ENCODE peak calls at places on chromosomes 4 and X, in six cellular contexts. One of them, this sample, is unnamed.

GRCh38 chr4:18722748-18723191 is 701.2 kb upstream of the LCORL start:
- DNase-seq in GM23248: no peak
- DNase-seq in cardiac muscle cell: no peak
- DNase-seq in breast epithelium: no peak
- DNase-seq in adrenal gland: no peak
- DNase-seq in osteoblast: no peak
- DNase-seq in this sample: no peak

GRCh38 chr4:88341227-88342192 is 37.1 kb upstream of the HERC6 start:
- DNase-seq in cardiac muscle cell: peak; percentile 72
- DNase-seq in breast epithelium: no peak
- DNase-seq in adrenal gland: peak; percentile 52
- DNase-seq in osteoblast: peak; percentile 88
- DNase-seq in GM23248: peak; percentile 85
- DNase-seq in this sample: no peak

GRCh38 chr4:148354186-148354585 is 88.0 kb downstream of the NR3C2 start:
- DNase-seq in GM23248: no peak
- DNase-seq in osteoblast: no peak
- DNase-seq in breast epithelium: no peak
- DNase-seq in cardiac muscle cell: no peak
- DNase-seq in adrenal gland: no peak
- DNase-seq in this sample: no peak

GRCh38 chr4:177484613-177485021 is 42.4 kb upstream of the AGA start:
- DNase-seq in cardiac muscle cell: no peak
- DNase-seq in osteoblast: no peak
- DNase-seq in adrenal gland: no peak
- DNase-seq in breast epithelium: no peak
- DNase-seq in GM23248: peak; percentile 91
- DNase-seq in this sample: no peak

GRCh38 chr4:793109-793861 is 32.6 kb downstream of the CPLX1 start:
- DNase-seq in cardiac muscle cell: no peak
- DNase-seq in GM23248: peak; percentile 29
- DNase-seq in breast epithelium: no peak
- DNase-seq in adrenal gland: no peak
- DNase-seq in osteoblast: peak; percentile 56
- DNase-seq in this sample: no peak

GRCh38 chrX:155938132-155938531 is 57.0 kb downstream of the VAMP7 start:
- DNase-seq in adrenal gland: no peak
- DNase-seq in GM23248: no peak
- DNase-seq in cardiac muscle cell: no peak
- DNase-seq in breast epithelium: no peak
- DNase-seq in osteoblast: no peak
- DNase-seq in this sample: no peak

GRCh38 chr4:8376361-8377102 is 64.0 kb downstream of the ACOX3 start:
- DNase-seq in GM23248: no peak
- DNase-seq in cardiac muscle cell: no peak
- DNase-seq in osteoblast: peak; percentile 64
- DNase-seq in breast epithelium: no peak
- DNase-seq in adrenal gland: no peak
- DNase-seq in this sample: no peak

GRCh38 chrX:154600962-154601374 is 16.0 kb downstream of the CTAG1A start:
- DNase-seq in breast epithelium: peak; percentile 12
- DNase-seq in GM23248: peak; percentile 44
- DNase-seq in osteoblast: peak; percentile 71
- DNase-seq in cardiac muscle cell: no peak
- DNase-seq in adrenal gland: peak; percentile 14
- DNase-seq in this sample: no peak

GRCh38 chr4:73729534-73730165 is 10.7 kb upstream of the CXCL8 start:
- DNase-seq in breast epithelium: peak; percentile 59
- DNase-seq in cardiac muscle cell: peak; percentile 66
- DNase-seq in GM23248: peak; percentile 94
- DNase-seq in osteoblast: peak; percentile 75
- DNase-seq in adrenal gland: peak; percentile 86
- DNase-seq in this sample: peak; percentile 37

GRCh38 chrX:31279359-31279758 is 207.5 kb upstream of the FTHL17 start:
- DNase-seq in osteoblast: no peak
- DNase-seq in GM23248: peak; percentile 32
- DNase-seq in adrenal gland: no peak
- DNase-seq in cardiac muscle cell: no peak
- DNase-seq in breast epithelium: no peak
- DNase-seq in this sample: no peak

GRCh38 chr4:180333156-180333555 is 1910.0 kb upstream of the TENM3 start:
- DNase-seq in osteoblast: no peak
- DNase-seq in adrenal gland: no peak
- DNase-seq in breast epithelium: no peak
- DNase-seq in cardiac muscle cell: no peak
- DNase-seq in GM23248: no peak
- DNase-seq in this sample: no peak

GRCh38 chr4:173707658-173708415 is 177.8 kb upstream of the HAND2 start:
- DNase-seq in adrenal gland: no peak
- DNase-seq in osteoblast: peak; percentile 21
- DNase-seq in breast epithelium: no peak
- DNase-seq in cardiac muscle cell: no peak
- DNase-seq in GM23248: peak; percentile 3
- DNase-seq in this sample: no peak

GRCh38 chrX:75107863-75108509 is 48.1 kb downstream of the ABCB7 start:
- DNase-seq in cardiac muscle cell: no peak
- DNase-seq in osteoblast: peak; percentile 3
- DNase-seq in breast epithelium: no peak
- DNase-seq in adrenal gland: no peak
- DNase-seq in GM23248: no peak
- DNase-seq in this sample: no peak

GRCh38 chr4:38069271-38069760 is 109.1 kb downstream of the PTTG2 start:
- DNase-seq in osteoblast: no peak
- DNase-seq in adrenal gland: peak; percentile 75
- DNase-seq in breast epithelium: no peak
- DNase-seq in GM23248: peak; percentile 86
- DNase-seq in cardiac muscle cell: peak; percentile 49
- DNase-seq in this sample: no peak

GRCh38 chr4:6444587-6444986 is 27.8 kb downstream of the PPP2R2C start:
- DNase-seq in osteoblast: no peak
- DNase-seq in breast epithelium: no peak
- DNase-seq in cardiac muscle cell: no peak
- DNase-seq in GM23248: no peak
- DNase-seq in adrenal gland: no peak
- DNase-seq in this sample: no peak

GRCh38 chrX:41087219-41087618 is 2.0 kb downstream of the USP9X start:
- DNase-seq in breast epithelium: no peak
- DNase-seq in cardiac muscle cell: no peak
- DNase-seq in osteoblast: no peak
- DNase-seq in adrenal gland: no peak
- DNase-seq in GM23248: no peak
- DNase-seq in this sample: no peak

GRCh38 chrX:97315939-97316338 is 432.2 kb downstream of the RPA4 start:
- DNase-seq in adrenal gland: no peak
- DNase-seq in breast epithelium: no peak
- DNase-seq in osteoblast: no peak
- DNase-seq in GM23248: no peak
- DNase-seq in cardiac muscle cell: no peak
- DNase-seq in this sample: no peak

DNA sequence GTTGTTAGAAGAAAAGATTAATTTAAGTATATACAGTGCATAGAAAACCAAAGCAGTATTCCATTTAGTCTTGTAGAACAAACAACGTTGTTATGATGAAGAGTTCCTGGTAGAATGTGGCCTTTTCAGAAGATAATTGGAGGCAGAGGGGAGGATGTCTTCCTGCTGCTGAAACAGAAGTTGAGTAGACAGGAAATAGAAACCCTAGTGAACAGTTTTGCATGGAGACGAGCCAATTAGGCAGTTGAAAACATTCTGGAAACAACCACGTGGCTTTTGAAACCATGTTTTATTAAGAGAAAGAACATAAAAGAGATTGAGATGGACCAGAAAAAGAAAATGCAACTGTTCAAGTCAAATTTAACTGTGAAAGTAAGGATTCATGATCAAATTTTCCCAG is 325.2 kb downstream of the CAMK2D start:
- DNase-seq in breast epithelium: no peak
- DNase-seq in cardiac muscle cell: no peak
- DNase-seq in osteoblast: peak; percentile 66
- DNase-seq in adrenal gland: no peak
- DNase-seq in GM23248: peak; percentile 85
- DNase-seq in this sample: no peak
- H3K27ac ChIP-seq in breast epithelium: peak overlapping the region; percentile 82
- H3K27ac ChIP-seq in cardiac muscle cell: no peak overlapping the region
- H3K27ac ChIP-seq in osteoblast: peak overlapping the region; percentile 88
- H3K27ac ChIP-seq in adrenal gland: peak overlapping the region; percentile 53
- H3K27ac ChIP-seq in GM23248: peak overlapping the region; percentile 86
- H3K27ac ChIP-seq in this sample: peak overlapping the region; percentile 69

GRCh38 chr4:124684301-124684700 is 28.2 kb downstream of the ANKRD50 start:
- DNase-seq in osteoblast: no peak
- DNase-seq in breast epithelium: no peak
- DNase-seq in adrenal gland: no peak
- DNase-seq in cardiac muscle cell: no peak
- DNase-seq in GM23248: no peak
- DNase-seq in this sample: no peak

GRCh38 chr4:124686279-124686678 is 26.3 kb downstream of the ANKRD50 start:
- DNase-seq in cardiac muscle cell: no peak
- DNase-seq in adrenal gland: no peak
- DNase-seq in osteoblast: no peak
- DNase-seq in GM23248: no peak
- DNase-seq in breast epithelium: no peak
- DNase-seq in this sample: no peak

GRCh38 chr4:124691801-124692200 is 20.7 kb downstream of the ANKRD50 start:
- DNase-seq in cardiac muscle cell: no peak
- DNase-seq in breast epithelium: no peak
- DNase-seq in adrenal gland: no peak
- DNase-seq in GM23248: no peak
- DNase-seq in osteoblast: no peak
- DNase-seq in this sample: no peak

DNA sequence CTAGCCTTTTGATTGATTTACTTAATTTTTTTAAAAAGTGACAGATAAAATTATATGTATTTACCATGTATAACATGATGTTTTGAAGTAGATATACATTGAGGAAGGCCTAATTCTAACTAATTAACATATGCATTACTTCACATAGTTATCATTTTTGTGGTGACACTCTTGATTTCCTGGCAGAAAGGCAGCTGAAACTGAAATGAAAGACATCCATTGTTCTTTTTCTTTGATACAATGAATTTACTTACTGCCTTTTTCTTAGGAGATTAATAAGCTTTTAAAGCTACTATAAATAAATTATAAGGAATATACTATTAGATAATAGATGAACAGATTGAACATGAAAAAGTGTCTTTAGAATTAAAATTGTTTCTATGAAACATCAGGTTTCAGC is 26.7 kb downstream of the ANKRD50 start:
- DNase-seq in GM23248: no peak
- DNase-seq in breast epithelium: no peak
- DNase-seq in osteoblast: no peak
- DNase-seq in cardiac muscle cell: no peak
- DNase-seq in adrenal gland: no peak
- DNase-seq in this sample: no peak
- H3K27ac ChIP-seq in GM23248: no peak overlapping the region
- H3K27ac ChIP-seq in breast epithelium: no peak overlapping the region
- H3K27ac ChIP-seq in osteoblast: no peak overlapping the region
- H3K27ac ChIP-seq in cardiac muscle cell: no peak overlapping the region
- H3K27ac ChIP-seq in adrenal gland: no peak overlapping the region
- H3K27ac ChIP-seq in this sample: no peak overlapping the region

DNA sequence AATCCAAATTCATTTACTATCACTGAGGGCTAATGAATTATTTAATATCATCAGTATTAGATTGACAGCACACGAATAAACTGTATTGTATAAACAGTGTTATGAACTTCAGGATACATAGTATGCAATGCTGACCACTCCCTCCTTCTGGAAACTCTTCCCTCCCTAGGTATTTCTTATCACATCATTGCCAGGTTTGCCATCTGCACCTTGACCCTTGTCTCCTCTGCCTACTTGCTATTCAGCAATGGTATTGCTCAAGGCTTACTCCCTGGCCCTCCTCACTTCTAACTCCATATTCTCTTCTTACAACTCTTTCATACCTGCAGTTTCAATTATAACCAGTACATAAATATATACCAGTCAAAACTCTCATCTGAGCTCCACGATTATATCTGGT is 38.9 kb downstream of the ATP8A1 start:
- DNase-seq in cardiac muscle cell: no peak
- DNase-seq in GM23248: no peak
- DNase-seq in osteoblast: no peak
- DNase-seq in breast epithelium: no peak
- DNase-seq in adrenal gland: no peak
- DNase-seq in this sample: no peak
- H3K27ac ChIP-seq in cardiac muscle cell: no peak overlapping the region
- H3K27ac ChIP-seq in GM23248: no peak overlapping the region
- H3K27ac ChIP-seq in osteoblast: no peak overlapping the region
- H3K27ac ChIP-seq in breast epithelium: no peak overlapping the region
- H3K27ac ChIP-seq in adrenal gland: no peak overlapping the region
- H3K27ac ChIP-seq in this sample: no peak overlapping the region

DNA sequence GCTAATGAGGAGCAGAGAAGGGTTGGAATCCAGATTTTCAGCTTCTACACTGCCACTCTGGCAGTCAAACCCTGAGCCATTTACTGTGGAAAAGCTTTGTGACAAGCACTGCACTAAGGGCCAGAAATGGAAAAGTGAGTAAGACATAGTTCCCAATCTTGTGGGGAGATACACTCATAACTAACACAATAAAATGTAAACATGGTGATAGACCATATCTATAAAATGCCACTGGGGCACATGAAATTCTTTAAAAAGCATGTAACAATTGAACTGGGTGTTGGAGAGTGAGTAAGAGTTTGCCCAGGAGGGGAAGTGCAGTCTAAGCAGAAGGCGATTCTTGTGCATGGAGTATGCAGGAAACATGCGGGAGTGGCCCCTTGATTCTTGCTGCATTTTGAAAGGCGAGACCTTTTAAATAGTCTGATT is 32.0 kb upstream of the ANXA5 start:
- DNase-seq in GM23248: peak; percentile 86
- DNase-seq in cardiac muscle cell: no peak
- DNase-seq in osteoblast: peak; percentile 75
- DNase-seq in adrenal gland: no peak
- DNase-seq in breast epithelium: no peak
- DNase-seq in this sample: no peak
- H3K27ac ChIP-seq in GM23248: peak overlapping the region; percentile 97
- H3K27ac ChIP-seq in cardiac muscle cell: no peak overlapping the region
- H3K27ac ChIP-seq in osteoblast: peak overlapping the region; percentile 91
- H3K27ac ChIP-seq in adrenal gland: no peak overlapping the region
- H3K27ac ChIP-seq in breast epithelium: no peak overlapping the region
- H3K27ac ChIP-seq in this sample: no peak overlapping the region

DNA sequence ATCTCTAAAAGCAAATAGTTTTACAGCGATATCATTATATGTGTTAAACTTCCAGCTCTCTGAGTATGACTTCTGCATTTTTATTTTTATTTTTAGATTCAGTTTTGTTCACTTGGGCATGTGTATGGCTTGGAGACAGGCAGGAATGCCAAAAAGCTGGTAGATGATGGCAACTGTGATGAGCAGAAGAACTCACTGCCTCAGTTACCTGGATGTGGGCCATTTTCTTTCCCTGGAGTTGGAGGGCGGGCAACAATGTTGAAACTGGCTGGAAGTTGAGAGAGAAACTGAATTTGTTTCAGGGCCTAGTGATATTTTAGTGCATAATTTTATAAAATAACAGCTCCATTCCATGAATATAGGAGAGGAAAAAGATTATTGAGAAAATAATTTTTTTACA is 266.5 kb downstream of the ARHGAP24 start:
- DNase-seq in cardiac muscle cell: no peak
- DNase-seq in breast epithelium: no peak
- DNase-seq in adrenal gland: no peak
- DNase-seq in osteoblast: no peak
- DNase-seq in GM23248: no peak
- DNase-seq in this sample: no peak
- H3K27ac ChIP-seq in cardiac muscle cell: no peak overlapping the region
- H3K27ac ChIP-seq in breast epithelium: no peak overlapping the region
- H3K27ac ChIP-seq in adrenal gland: no peak overlapping the region
- H3K27ac ChIP-seq in osteoblast: peak overlapping the region; percentile 29
- H3K27ac ChIP-seq in GM23248: peak overlapping the region; percentile 63
- H3K27ac ChIP-seq in this sample: no peak overlapping the region

This sample was measured in thoracic aorta.